ENCODE peak calls at places on chromosomes 11 and 22, in five cellular contexts. C is activated CD4-positive, alpha-beta T cell treated with anti-CD3 and anti-CD28 coated beads, Interleukin-2, amount 10 ng/mL, durations not matched to agents 24 days and 14 days; N is fibroblast of villous mesenchyme; H is fibroblast of mammary gland; L is T follicular helper cell. A is an unnamed sample.

GRCh38 chr22:26485013-26485412 is 1.3 kb downstream of the SRRD start:
- DNase-seq in C (no peak), N (peak), H (peak), L (no peak), A (no peak)

GRCh38 chr11:27721505-27722116 is 21.4 kb upstream of the BDNF start:
- DNase-seq in C (no peak), N (no peak), H (no peak), L (no peak), A (peak)

GRCh38 chr11:69864589-69864929 is 45.3 kb upstream of the FGF3 start:
- DNase-seq in C (no peak), N (no peak), H (no peak), L (no peak), A (no peak)

GRCh38 chr11:17343907-17344306 is 7.7 kb upstream of the NCR3LG1 start:
- DNase-seq in C (no peak), N (peak), H (peak), L (no peak), A (no peak)

GRCh38 chr11:3060436-3061025 is 3.3 kb upstream of the CARS1 start:
- DNase-seq in C (no peak), N (no peak), H (no peak), L (no peak), A (no peak)

GRCh38 chr22:23419151-23419550 is 160.9 kb downstream of the IGLL1 start:
- DNase-seq in C (no peak), N (no peak), H (no peak), L (no peak), A (no peak)

GRCh38 chr22:42648368-42649260 is 578 bp downstream of the CYB5R3 start:
- DNase-seq in C (no peak), N (peak), H (peak), L (no peak), A (no peak)

GRCh38 chr11:8748317-8748716 is 65.7 kb downstream of the RPL27A start:
- DNase-seq in C (no peak), N (no peak), H (no peak), L (no peak), A (no peak)

GRCh38 chr22:19871023-19871844 is 16.6 kb upstream of the GNB1L start:
- DNase-seq in C (no peak), N (no peak), H (no peak), L (no peak), A (no peak)

GRCh38 chr11:73367482-73368024 is 8.6 kb upstream of the RELT start:
- DNase-seq in C (no peak), N (no peak), H (no peak), L (no peak), A (no peak)

GRCh38 chr11:90668502-90668901 is 445.7 kb upstream of the CHORDC1 start:
- DNase-seq in C (no peak), N (no peak), H (no peak), L (no peak), A (no peak)

GRCh38 chr11:91984033-91984568 is 240.5 kb upstream of the FAT3 start:
- DNase-seq in C (no peak), N (no peak), H (no peak), L (no peak), A (no peak)

GRCh38 chr22:30944986-30945385 is 23.6 kb downstream of the MORC2 start:
- DNase-seq in C (no peak), N (no peak), H (no peak), L (no peak), A (no peak)